ENCODE peak calls at places on chromosomes 5 and 9, in nine cellular contexts. T is adrenal gland, E is stomach, D is fibroblast of lung, X is tibial nerve, K is tibial artery, G is right cardiac atrium, J is GM12878, U is uterus. R is an unnamed sample.

GRCh38 chr5:149060325-149060724 is 2.5 kb downstream of the SH3TC2 start:
- DNase-seq in T (peak; percentile 40), E (peak; percentile 29), D (no peak), X (peak; percentile 28), K (no peak), G (peak; percentile 78), J (no peak), U (no peak), R (no peak)

GRCh38 chr9:121463026-121463827 is 36.4 kb downstream of the GGTA1 start:
- DNase-seq in T (peak; percentile 59), E (peak; percentile 42), D (no peak), X (peak; percentile 62), K (peak; percentile 55), G (peak; percentile 90), J (no peak), U (peak; percentile 31), R (peak; percentile 89)

GRCh38 chr9:88312517-88313103 is 75.6 kb upstream of the SPIN1 start:
- DNase-seq in T (no peak), E (no peak), D (no peak), X (no peak), K (no peak), G (no peak), J (no peak), U (no peak), R (no peak)

GRCh38 chr9:95726756-95727155 is 148.7 kb upstream of the ERCC6L2 start:
- DNase-seq in T (no peak), E (no peak), D (peak; percentile 77), X (no peak), K (no peak), G (no peak), J (no peak), U (no peak), R (no peak)

GRCh38 chr9:19050637-19051591 is 1.7 kb downstream of the RRAGA start:
- DNase-seq in T (no peak), E (no peak), D (peak; percentile 11), X (no peak), K (no peak), G (no peak), J (no peak), U (no peak), R (no peak)

GRCh38 chr5:167770461-167770860 is 521.0 kb upstream of the WWC1 start:
- DNase-seq in T (no peak), E (no peak), D (peak; percentile 13), X (no peak), K (no peak), G (no peak), J (no peak), U (no peak), R (no peak)

GRCh38 chr5:103624748-103625147 is 62.2 kb upstream of the NUDT12 start:
- DNase-seq in T (no peak), E (no peak), D (peak; percentile 83), X (no peak), K (no peak), G (no peak), J (no peak), U (no peak), R (no peak)

GRCh38 chr5:146910239-146910638 is 31.7 kb upstream of the PPP2R2B start:
- DNase-seq in T (no peak), E (no peak), D (no peak), X (no peak), K (no peak), G (no peak), J (no peak), U (no peak), R (no peak)

GRCh38 chr5:89457411-89458329 is 574.7 kb upstream of the MEF2C start:
- DNase-seq in T (peak; percentile 18), E (no peak), D (peak; percentile 78), X (peak; percentile 14), K (peak; percentile 47), G (peak; percentile 78), J (no peak), U (peak; percentile 29), R (peak; percentile 81)

GRCh38 chr5:119022773-119023172 is 34.4 kb upstream of the DTWD2 start:
- DNase-seq in T (no peak), E (no peak), D (no peak), X (no peak), K (no peak), G (no peak), J (no peak), U (no peak), R (no peak)

GRCh38 chr5:101440173-101440572 is 537.1 kb upstream of the ST8SIA4 start:
- DNase-seq in T (no peak), E (no peak), D (no peak), X (no peak), K (no peak), G (no peak), J (no peak), U (no peak), R (no peak)

GRCh38 chr5:2278825-2279224 is 396.1 kb upstream of the IRX4 start:
- DNase-seq in T (no peak), E (no peak), D (no peak), X (no peak), K (no peak), G (no peak), J (no peak), U (no peak), R (no peak)

GRCh38 chr9:1637401-1637800 is 377.7 kb upstream of the SMARCA2 start:
- DNase-seq in T (no peak), E (no peak), D (no peak), X (no peak), K (no peak), G (no peak), J (no peak), U (no peak), R (no peak)

GRCh38 chr9:122342323-122343050 is 28.3 kb upstream of the PTGS1 start:
- DNase-seq in T (no peak), E (no peak), D (no peak), X (no peak), K (no peak), G (no peak), J (no peak), U (no peak), R (no peak)

DNA sequence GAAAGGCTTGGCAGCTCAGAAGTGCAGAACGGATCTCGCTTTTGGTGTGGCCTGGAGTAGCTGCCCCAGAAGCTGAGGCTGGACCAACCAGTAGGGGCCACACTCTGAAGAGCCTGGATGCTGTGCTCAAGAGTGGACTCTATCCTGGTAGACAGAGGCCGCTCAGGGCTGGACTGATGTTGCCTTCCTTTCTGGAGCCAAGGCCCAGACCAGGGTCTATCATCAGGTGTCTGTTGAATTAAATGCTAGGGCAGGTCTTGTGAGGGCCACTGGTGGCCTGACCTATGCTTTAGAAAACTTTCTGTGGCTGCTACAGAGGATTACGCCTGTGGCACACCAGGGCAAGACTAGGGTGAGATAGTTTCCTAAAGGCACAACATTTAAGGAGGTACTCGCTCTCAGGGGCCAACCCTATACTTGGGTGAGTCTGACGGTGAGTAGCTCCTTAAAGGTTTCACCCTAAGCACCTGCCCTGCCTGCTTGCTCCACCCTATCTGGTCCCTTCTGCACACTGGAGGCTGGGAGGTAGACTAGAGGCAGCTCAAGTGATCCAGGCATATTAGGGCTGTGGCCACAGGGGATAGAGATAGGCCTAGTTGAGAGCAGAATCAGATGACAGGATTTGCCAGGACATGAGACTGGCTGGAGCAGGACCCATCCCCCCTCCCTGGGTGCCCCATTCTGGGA is 9.8 kb upstream of the IRF1 start:
- DNase-seq in T (no peak), E (peak; percentile 23), D (no peak), X (no peak), K (no peak), G (peak; percentile 41), J (no peak), U (no peak), R (no peak)
- H3K27ac ChIP-seq in T (no peak overlapping the region), E (peak overlapping the region; percentile 99), D (no peak overlapping the region), X (no peak overlapping the region), K (peak overlapping the region; percentile 9), G (peak overlapping the region; percentile 1), J (peak overlapping the region; percentile 42), U (peak overlapping the region; percentile 73), R (no peak overlapping the region)

GRCh38 chr9:91718071-91718470 is 232.0 kb downstream of the ROR2 start:
- DNase-seq in T (no peak), E (no peak), D (no peak), X (no peak), K (no peak), G (no peak), J (no peak), U (no peak), R (no peak)
- H3K27me3 ChIP-seq in T (no peaks in the 10 kb centered on the region), E (peaks cover 3% of the 10 kb centered on the region), D (no peaks in the 10 kb centered on the region), X (no peaks in the 10 kb centered on the region), K (no peaks in the 10 kb centered on the region), G (no peaks in the 10 kb centered on the region), J (no peaks in the 10 kb centered on the region), U (no peaks in the 10 kb centered on the region), R (no peaks in the 10 kb centered on the region)

DNA sequence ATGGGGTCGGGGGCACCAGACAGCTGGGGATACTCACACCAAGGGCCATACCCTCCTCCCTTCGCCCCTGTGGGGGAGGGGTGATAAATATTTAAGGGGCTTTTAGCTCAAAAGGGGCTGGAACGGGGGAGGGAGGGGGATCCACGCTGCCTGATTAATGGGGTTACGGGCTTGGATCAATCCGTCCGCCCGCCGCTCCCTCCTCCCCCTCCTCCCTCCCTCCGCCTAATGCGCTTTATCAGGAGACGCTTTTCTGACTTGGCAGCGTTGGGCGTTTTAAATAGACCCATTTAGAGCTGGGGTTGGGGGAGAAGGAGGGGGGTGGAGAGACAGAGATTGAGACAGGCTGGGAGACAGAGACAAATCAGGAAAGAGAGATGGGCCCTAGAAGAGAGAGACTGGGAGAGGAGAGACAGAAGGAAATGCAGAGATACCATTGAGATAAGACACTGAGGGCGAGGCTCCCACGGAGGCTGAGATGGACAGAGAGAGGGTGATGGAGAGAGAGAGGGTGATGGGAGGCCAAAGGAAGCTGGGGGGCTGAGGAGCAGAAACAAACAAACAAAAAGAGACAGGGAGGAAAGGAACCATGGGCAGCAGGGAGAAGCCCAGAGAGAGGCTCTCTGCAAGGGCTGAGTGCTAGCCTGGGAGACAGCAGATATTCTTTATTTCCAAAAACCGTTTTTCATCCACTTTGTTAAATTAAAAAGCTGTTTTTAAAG is 10.3 kb downstream of the CNTFR start:
- DNase-seq in T (no peak), E (no peak), D (no peak), X (no peak), K (no peak), G (peak; percentile 81), J (no peak), U (no peak), R (no peak)
- H3K4me3 ChIP-seq in T (no peak overlapping the region), E (no peak overlapping the region), D (no peak overlapping the region), X (no peak overlapping the region), K (no peak overlapping the region), G (no peak overlapping the region), J (no peak overlapping the region), U (no peak overlapping the region), R (no peak overlapping the region)

GRCh38 chr5:171509467-171509866 is 90.0 kb downstream of the FGF18 start:
- DNase-seq in T (no peak), E (no peak), D (no peak), X (no peak), K (no peak), G (no peak), J (no peak), U (no peak), R (no peak)

DNA sequence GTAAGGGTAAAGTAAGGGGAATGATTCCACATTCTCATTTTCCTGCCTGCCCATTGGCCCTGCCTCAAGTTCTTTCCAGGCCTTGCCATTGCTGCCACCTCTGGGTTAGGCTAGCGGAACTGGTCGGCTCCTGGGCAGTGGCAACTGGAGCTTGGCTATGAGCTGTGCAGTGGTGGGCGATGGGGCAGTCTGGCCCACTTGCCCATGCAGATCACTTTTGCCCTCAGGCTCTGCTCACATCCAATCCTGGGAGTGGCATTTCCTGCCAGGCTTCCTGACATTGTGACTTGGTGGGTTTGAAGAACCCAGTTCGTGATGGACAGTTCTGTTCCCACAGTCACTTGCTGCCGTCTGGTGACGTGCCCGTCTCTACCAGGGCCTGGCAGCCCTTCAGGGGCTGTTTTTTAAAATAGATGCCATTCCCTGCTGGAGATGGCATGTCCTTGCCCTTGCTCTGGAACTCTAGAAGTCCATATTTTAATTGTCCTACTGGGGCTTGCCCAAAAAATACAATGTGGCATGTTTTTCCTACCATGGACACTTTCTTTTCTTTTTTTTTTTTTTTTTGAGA is 86.1 kb downstream of the FGF18 start:
- DNase-seq in T (no peak), E (no peak), D (no peak), X (no peak), K (no peak), G (no peak), J (no peak), U (no peak), R (no peak)
- H3K27ac ChIP-seq in T (no peak overlapping the region), E (no peak overlapping the region), D (no peak overlapping the region), X (no peak overlapping the region), K (peak overlapping the region; percentile 6), G (no peak overlapping the region), J (no peak overlapping the region), U (no peak overlapping the region), R (no peak overlapping the region)